ENCODE peak calls at places on chromosomes 11 and 22, in eight cellular contexts. J is SJSA1, U is cardiac muscle cell, L is adrenal gland, T is testis, Q is GM23248, I is HCT116, W is ovary. D is an unnamed sample.

GRCh38 chr22:49481651-49482399 is 345.8 kb downstream of the BRD1 start:
- DNase-seq in J (no peak), Q (no peak), W (no peak), T (peak; percentile 67), L (no peak), U (no peak), I (no peak), D (no peak)

GRCh38 chr11:113384551-113384950 is 3.0 kb upstream of the ANKK1 start:
- DNase-seq in J (peak; percentile 58), U (peak; percentile 94), W (no peak), L (no peak), I (no peak), T (no peak), Q (peak; percentile 91), D (no peak)

GRCh38 chr11:113643701-113644100 is 62.4 kb downstream of the TMPRSS5 start:
- DNase-seq in U (no peak), W (no peak), J (no peak), L (no peak), T (no peak), Q (no peak), I (no peak), D (no peak)

GRCh38 chr22:36505998-36506635 is 723 bp downstream of the FOXRED2 start:
- DNase-seq in U (no peak), W (peak; percentile 62), L (no peak), Q (no peak), J (no peak), I (no peak), T (peak; percentile 29), D (no peak)

GRCh38 chr22:50416996-50417395 is 57.8 kb downstream of the SBF1 start:
- DNase-seq in I (no peak), U (no peak), J (no peak), Q (no peak), L (no peak), W (no peak), T (no peak), D (no peak)

GRCh38 chr11:96169250-96169649 is 173.7 kb downstream of the MAML2 start:
- DNase-seq in L (no peak), W (no peak), T (no peak), J (no peak), Q (peak; percentile 38), U (no peak), I (no peak), D (no peak)

GRCh38 chr11:122998727-122999370 is 17.2 kb upstream of the BSX start:
- DNase-seq in J (no peak), W (no peak), U (no peak), I (no peak), L (no peak), T (no peak), Q (peak; percentile 74), D (no peak)

GRCh38 chr11:66934971-66935779 is 23.0 kb downstream of the PC start:
- DNase-seq in Q (peak; percentile 38), U (peak; percentile 88), I (no peak), L (no peak), W (no peak), T (no peak), J (no peak), D (no peak)

GRCh38 chr11:5303643-5304042 is 1.9 kb upstream of the OR51B4 start:
- DNase-seq in I (no peak), L (no peak), T (no peak), U (no peak), Q (no peak), J (no peak), W (no peak), D (no peak)

GRCh38 chr11:64330888-64331287 is 9.1 kb upstream of the CCDC88B start:
- DNase-seq in Q (no peak), W (no peak), T (no peak), L (no peak), I (no peak), U (no peak), J (no peak), D (no peak)

GRCh38 chr11:119334173-119334930 is at the start of gene RNF26:
- DNase-seq in W (peak; percentile 94), L (peak; percentile 98), T (peak; percentile 99), Q (peak; percentile 99), I (peak; percentile 97), J (peak; percentile 92), U (peak; percentile 98), D (peak; percentile 90)

GRCh38 chr11:1770528-1770927 is 6.8 kb upstream of the CTSD start:
- DNase-seq in W (no peak), J (no peak), I (no peak), T (no peak), Q (no peak), U (no peak), L (no peak), D (no peak)

GRCh38 chr11:8325905-8326304 is 62.2 kb upstream of the LMO1 start:
- DNase-seq in Q (no peak), J (no peak), L (no peak), U (no peak), I (no peak), T (no peak), W (no peak), D (no peak)

GRCh38 chr22:39939830-39940229 is 20.4 kb upstream of the TMA7B start:
- DNase-seq in W (no peak), I (no peak), L (no peak), U (no peak), Q (no peak), J (no peak), T (no peak), D (no peak)

GRCh38 chr22:36201630-36202312 is at the start of gene APOL4:
- DNase-seq in J (no peak), I (no peak), Q (peak; percentile 35), U (peak; percentile 84), W (peak; percentile 90), L (peak; percentile 59), T (peak; percentile 75), D (no peak)

GRCh38 chr11:57071829-57072228 is 83.1 kb downstream of the OR5AK2 start:
- DNase-seq in Q (peak; percentile 78), T (no peak), I (no peak), J (no peak), U (peak; percentile 53), W (no peak), L (no peak), D (no peak)

GRCh38 chr11:112082729-112083128 is 3.8 kb downstream of the TIMM8B start:
- DNase-seq in I (no peak), L (no peak), Q (peak; percentile 88), U (peak; percentile 12), J (peak; percentile 45), W (no peak), T (no peak), D (no peak)

GRCh38 chr11:70137383-70137782 is 59.3 kb downstream of the ANO1 start:
- DNase-seq in W (no peak), T (no peak), L (no peak), U (no peak), Q (no peak), J (no peak), I (no peak), D (no peak)

GRCh38 chr11:2446590-2447252 is 1.9 kb downstream of the KCNQ1 start:
- DNase-seq in I (no peak), Q (no peak), T (no peak), U (no peak), J (no peak), L (peak; percentile 31), W (peak; percentile 8), D (no peak)

GRCh38 chr11:36411202-36411640 is 98.9 kb downstream of the TRAF6 start:
- DNase-seq in I (no peak), W (no peak), L (peak; percentile 42), Q (no peak), U (peak; percentile 22), T (peak; percentile 19), J (no peak), D (no peak)

GRCh38 chr11:117145393-117145761 is 1.3 kb downstream of the PAFAH1B2 start:
- DNase-seq in I (no peak), J (no peak), U (peak; percentile 50), L (peak; percentile 36), W (no peak), Q (peak; percentile 79), T (peak; percentile 48), D (no peak)

GRCh38 chr11:96314326-96315050 is 28.5 kb downstream of the MAML2 start:
- DNase-seq in U (peak; percentile 61), Q (peak; percentile 66), J (peak; percentile 64), L (no peak), W (no peak), T (no peak), I (peak; percentile 48), D (no peak)

DNA sequence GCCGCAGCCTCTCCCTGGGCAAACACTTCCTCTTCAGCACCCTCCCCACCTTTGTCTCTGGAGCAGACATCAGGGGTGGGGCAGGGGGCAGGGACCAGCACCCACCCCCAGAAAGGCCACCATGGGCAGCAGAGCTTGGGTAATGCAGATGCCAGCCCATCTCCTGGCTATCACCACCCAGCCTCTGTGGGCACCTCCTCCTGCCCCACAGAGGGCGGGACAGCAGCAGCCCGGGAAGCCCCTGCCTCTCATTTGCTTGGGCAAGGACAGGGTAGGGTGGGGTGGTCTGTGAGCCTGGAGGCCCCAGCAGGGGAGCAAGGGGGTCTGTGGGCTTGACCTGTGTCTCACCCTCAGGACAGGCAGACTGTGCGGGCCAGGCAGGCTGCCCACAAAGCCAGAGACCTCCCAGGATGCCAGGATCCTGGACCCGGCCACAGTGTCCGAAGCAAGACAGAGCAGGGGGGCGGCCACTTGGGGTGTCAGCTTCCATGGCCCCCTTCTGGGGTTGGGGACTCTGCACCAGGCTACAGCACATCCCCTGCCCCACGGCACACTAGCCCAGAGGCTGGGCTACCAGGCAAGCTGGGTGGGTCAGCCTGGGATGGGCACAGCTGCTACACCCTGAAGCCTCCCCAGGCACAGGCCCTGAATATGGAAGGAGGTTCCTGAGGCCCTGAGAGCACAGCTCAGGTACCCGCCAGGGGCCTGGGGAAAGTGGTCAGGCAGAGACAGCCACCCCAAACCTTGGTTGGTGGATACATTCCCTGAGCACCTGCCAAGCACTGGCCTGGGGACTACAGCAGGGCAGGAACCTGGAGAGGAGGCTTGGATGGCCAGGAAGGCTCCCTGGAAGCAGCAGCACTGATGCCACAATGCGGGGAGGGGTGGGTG is 4.5 kb downstream of the RNH1 start:
- DNase-seq in U (no peak), J (no peak), W (peak; percentile 44), T (no peak), L (peak; percentile 37), I (no peak), Q (no peak), D (no peak)
- H3K4me3 ChIP-seq in U (no peak overlapping the region), J (no peak overlapping the region), W (no peak overlapping the region), T (no peak overlapping the region), L (no peak overlapping the region), I (no peak overlapping the region), Q (peak overlapping the region; percentile 23), D (no peak overlapping the region)

GRCh38 chr11:68976563-68976962 is 4.2 kb downstream of the MRGPRD start:
- DNase-seq in U (no peak), J (peak; percentile 55), W (no peak), L (no peak), T (no peak), Q (no peak), I (no peak), D (no peak)
- H3K27ac ChIP-seq in U (no peak overlapping the region), J (no peak overlapping the region), W (no peak overlapping the region), L (no peak overlapping the region), T (peak overlapping the region; percentile 66), Q (no peak overlapping the region), I (no peak overlapping the region), D (no peak overlapping the region)

GRCh38 chr11:83007909-83008580 is 63.7 kb downstream of the RAB30 start:
- DNase-seq in Q (no peak), U (peak; percentile 56), T (peak; percentile 85), L (peak; percentile 73), W (peak; percentile 85), J (no peak), I (no peak), D (no peak)
- H3K4me3 ChIP-seq in Q (no peak overlapping the region), U (no peak overlapping the region), T (no peak overlapping the region), L (no peak overlapping the region), W (no peak overlapping the region), J (no peak overlapping the region), I (no peak overlapping the region), D (no peak overlapping the region)

GRCh38 chr22:43466710-43467109 is 54.9 kb downstream of the MPPED1 start:
- DNase-seq in J (no peak), T (no peak), I (no peak), Q (no peak), U (no peak), W (no peak), L (no peak), D (no peak)
- H3K27ac ChIP-seq in J (no peak overlapping the region), T (no peak overlapping the region), I (no peak overlapping the region), Q (no peak overlapping the region), U (no peak overlapping the region), W (no peak overlapping the region), L (no peak overlapping the region), D (no peak overlapping the region)

D was measured in naive thymus-derived CD4-positive, alpha-beta T cell.